ENCODE peak calls at places on chromosomes 16 and 17, in nine cellular contexts. T is uterus, W is testis, E is cardiac muscle cell, V is SK-N-SH, F is right lobe of liver, K is A549, Y is sigmoid colon, R is thoracic aorta. U is an unnamed sample. For H3K4me1, the result is how much of the 10 kb centered on the place peaks cover.

GRCh38 chr17:73786286-73786743 is 142.1 kb upstream of the SDK2 start:
- DNase-seq in T (no peak), W (peak), E (no peak), V (no peak), F (no peak), K (peak), Y (no peak), R (no peak), U (no peak)

GRCh38 chr16:16879567-16880251 is 500.8 kb downstream of the NPIPA7 start:
- DNase-seq in T (no peak), W (no peak), E (no peak), V (no peak), F (no peak), K (no peak), Y (no peak), R (no peak), U (no peak)

GRCh38 chr17:7219812-7220592 is at the start of the genes ACADVL and DLG4:
- DNase-seq in T (peak), W (peak), E (peak), V (peak), F (peak), K (peak), Y (peak), R (peak), U (peak)

GRCh38 chr16:28823291-28823718 is 506 bp downstream of the ATXN2L start:
- DNase-seq in T (no peak), W (no peak), E (no peak), V (no peak), F (no peak), K (no peak), Y (no peak), R (no peak), U (no peak)

GRCh38 chr17:67850991-67851631 is 25.8 kb downstream of the BPTF start:
- DNase-seq in T (no peak), W (no peak), E (no peak), V (no peak), F (no peak), K (no peak), Y (no peak), R (no peak), U (no peak)

GRCh38 chr17:5929721-5930120 is 140.5 kb upstream of the WSCD1 start:
- DNase-seq in T (no peak), W (no peak), E (no peak), V (no peak), F (no peak), K (no peak), Y (no peak), R (no peak), U (no peak)

GRCh38 chr17:17056167-17056562 is 13.9 kb downstream of the MPRIP start:
- DNase-seq in T (no peak), W (no peak), E (no peak), V (no peak), F (no peak), K (no peak), Y (peak), R (no peak), U (no peak)

GRCh38 chr17:44219636-44220210 is at the start of gene UBTF:
- DNase-seq in T (peak), W (peak), E (peak), V (peak), F (peak), K (peak), Y (peak), R (no peak), U (peak)

GRCh38 chr16:72689851-72690250 is 358.1 kb downstream of the ZFHX3 start:
- DNase-seq in T (no peak), W (no peak), E (peak), V (no peak), F (no peak), K (no peak), Y (no peak), R (no peak), U (no peak)

GRCh38 chr17:74296548-74296936 is 22.5 kb downstream of the DNAI2 start:
- DNase-seq in T (peak), W (peak), E (peak), V (peak), F (no peak), K (peak), Y (peak), R (no peak), U (peak)

GRCh38 chr16:66204761-66205160 is 161.7 kb upstream of the CDH5 start:
- DNase-seq in T (no peak), W (no peak), E (peak), V (no peak), F (no peak), K (no peak), Y (no peak), R (no peak), U (no peak)

GRCh38 chr16:30399435-30400186 is 4.4 kb downstream of the ZNF48 start:
- DNase-seq in T (no peak), W (no peak), E (no peak), V (peak), F (no peak), K (no peak), Y (no peak), R (no peak), U (no peak)
- H3K4me1 ChIP-seq in T (under half), W (under half), E (under half), V (under half), F (under half), K (under half), Y (under half), R (under half), U (under half)

DNA sequence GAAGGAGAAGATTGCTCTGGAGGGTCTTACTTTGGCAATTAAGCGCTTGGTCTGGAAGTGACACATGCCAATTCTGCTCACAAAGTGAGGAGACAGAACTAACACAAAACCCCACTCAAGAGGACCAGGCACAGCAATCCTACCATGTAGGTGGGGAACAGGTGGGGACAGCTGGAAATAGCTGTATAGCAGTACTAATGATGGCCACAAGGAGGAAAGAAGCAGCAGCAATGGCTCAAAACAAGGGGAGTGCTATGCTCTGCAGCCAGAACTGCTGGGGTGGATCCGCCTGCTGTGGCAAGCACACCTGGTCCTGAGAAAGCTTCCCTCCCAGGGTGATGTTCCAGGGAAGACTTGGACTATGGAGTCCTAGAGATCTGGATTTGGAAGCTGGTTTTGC is 17.0 kb upstream of the TMEM132E start:
- DNase-seq in T (no peak), W (no peak), E (no peak), V (peak), F (no peak), K (peak), Y (no peak), R (no peak), U (no peak)
- TF ChIP-seq CTCF in T (no peak), W (no peak), E (peak), V (peak), F (peak), K (peak), Y (no peak), R (peak), U (peak)

DNA sequence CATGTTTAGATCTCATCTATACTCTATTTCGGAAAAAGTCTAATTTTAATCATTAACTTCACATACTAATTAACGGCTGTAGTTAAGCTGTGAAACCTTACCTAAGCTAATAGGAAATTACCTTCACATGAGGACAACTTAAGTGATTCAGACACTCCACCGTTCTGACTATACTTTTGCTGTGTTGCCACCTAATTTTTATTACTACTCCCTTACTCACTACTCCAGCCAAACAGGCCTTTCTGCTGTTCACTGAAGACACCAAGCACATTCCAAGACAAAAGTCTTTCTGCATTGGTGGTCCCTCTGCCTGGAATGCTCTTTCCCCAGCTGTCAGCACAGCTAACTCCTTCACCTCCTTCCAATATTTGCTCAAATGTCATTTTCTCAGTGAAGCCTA is 1.3 kb downstream of the CMTR2 start:
- DNase-seq in T (no peak), W (no peak), E (peak), V (no peak), F (no peak), K (no peak), Y (no peak), R (no peak), U (no peak)
- H3K27ac ChIP-seq in T (no peak), W (no peak), E (peak), V (no peak), F (no peak), K (no peak), Y (no peak), R (no peak), U (no peak)

DNA sequence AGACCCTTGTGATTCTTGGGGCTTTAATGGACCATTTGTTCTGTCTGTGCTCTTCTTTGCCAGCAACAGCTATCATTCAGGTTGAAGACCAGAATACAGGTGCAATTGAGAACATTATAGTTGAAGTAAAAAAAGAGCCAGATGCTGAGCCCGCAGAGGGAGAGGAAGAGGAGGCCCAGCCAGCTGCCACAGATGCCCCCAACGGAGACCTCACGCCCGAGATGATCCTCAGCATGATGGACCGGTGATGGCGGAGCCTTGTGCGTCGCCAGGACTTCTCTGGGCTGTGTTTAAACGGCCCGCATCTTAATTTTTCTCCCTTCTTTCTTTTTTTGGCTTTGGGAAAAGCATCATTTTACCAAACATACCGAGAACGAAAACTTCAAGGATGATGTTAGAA is 7.3 kb upstream of the CARMIL2 start:
- DNase-seq in T (no peak), W (no peak), E (no peak), V (no peak), F (no peak), K (no peak), Y (no peak), R (no peak), U (no peak)
- H3K4me1 ChIP-seq in T (under half), W (under half), E (under half), V (under half), F (under half), K (under half), Y (under half), R (under half), U (under half)

DNA sequence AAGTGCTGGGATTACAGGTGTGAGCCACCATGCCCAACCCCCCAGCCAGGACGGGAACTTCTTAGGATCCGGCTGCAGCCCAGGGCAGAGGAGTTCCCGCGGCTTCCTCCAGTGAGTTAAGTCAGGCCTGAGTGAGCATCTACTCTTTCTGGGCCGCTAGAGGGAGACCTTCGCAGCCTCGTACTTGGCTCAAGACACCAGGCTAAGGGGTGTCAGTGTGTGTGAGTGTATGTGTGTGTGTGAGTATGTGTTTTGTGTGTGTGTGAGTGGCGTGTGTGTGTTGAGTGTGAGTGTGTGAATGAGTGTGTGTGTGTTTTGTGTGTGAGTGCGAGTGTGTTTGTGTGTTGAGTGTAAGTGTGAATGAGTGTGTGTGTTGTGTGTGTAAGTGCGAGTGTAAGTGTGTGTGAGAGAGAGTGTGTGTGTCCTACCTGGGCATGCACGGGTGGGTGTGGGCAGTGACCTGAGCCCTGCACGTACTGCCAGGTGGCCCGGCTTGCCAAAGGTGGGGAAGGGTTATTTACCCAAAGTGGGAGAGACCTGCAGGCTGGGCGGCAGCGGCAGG is 58.5 kb downstream of the TMEM235 start:
- DNase-seq in T (peak), W (peak), E (peak), V (peak), F (peak), K (peak), Y (peak), R (peak), U (peak)
- TF ChIP-seq CTCF in T (peak), W (peak), E (peak), V (peak), F (peak), K (peak), Y (peak), R (peak), U (peak)

GRCh38 chr16:8853150-8853549 is 15.7 kb downstream of the CARHSP1 start:
- DNase-seq in T (no peak), W (no peak), E (no peak), V (no peak), F (no peak), K (no peak), Y (peak), R (no peak), U (no peak)
- H3K27ac ChIP-seq in T (peak), W (no peak), E (peak), V (no peak), F (no peak), K (no peak), Y (no peak), R (no peak), U (no peak)

GRCh38 chr16:12381662-12382061 is 405.1 kb downstream of the SNX29 start:
- DNase-seq in T (no peak), W (no peak), E (no peak), V (no peak), F (no peak), K (no peak), Y (no peak), R (no peak), U (no peak)
- H3K4me1 ChIP-seq in T (under half), W (under half), E (under half), V (under half), F (under half), K (under half), Y (under half), R (under half), U (under half)